ENCODE peak calls at places on chromosomes 4 and X, in six cellular contexts. S is GM12878, E is A549, A is K562, R is HCT116, J is GM23338. I is an unnamed sample.

GRCh38 chr4:153785830-153786721 is 2.8 kb downstream of the SFRP2 start:
- DNase-seq in R (peak; percentile 26), J (peak; percentile 70), E (peak; percentile 14), A (no peak), S (no peak), I (peak; percentile 10)

GRCh38 chr4:66949424-66949823 is 595.9 kb downstream of the CENPC start:
- DNase-seq in J (no peak), S (no peak), E (no peak), R (no peak), A (no peak), I (no peak)

GRCh38 chr4:84751707-84752106 is 168.8 kb downstream of the CDS1 start:
- DNase-seq in J (no peak), R (no peak), A (no peak), S (no peak), E (no peak), I (no peak)

GRCh38 chrX:31459361-31459760 is 387.5 kb upstream of the FTHL17 start:
- DNase-seq in A (no peak), S (no peak), J (no peak), R (no peak), E (no peak), I (no peak)

GRCh38 chr4:15690020-15690809 is 8.6 kb downstream of the FAM200B start:
- DNase-seq in S (no peak), J (peak; percentile 87), R (peak; percentile 57), A (no peak), E (peak; percentile 88), I (no peak)

GRCh38 chrX:51568586-51568985 is 50.1 kb downstream of the CENPVL3 start:
- DNase-seq in R (no peak), J (no peak), S (no peak), E (peak; percentile 18), A (no peak), I (peak; percentile 76)

GRCh38 chr4:177239878-177240277 is 69.8 kb upstream of the NEIL3 start:
- DNase-seq in S (no peak), E (no peak), R (no peak), J (no peak), A (no peak), I (no peak)

GRCh38 chr4:88908003-88908402 is 149.0 kb downstream of the FAM13A start:
- DNase-seq in S (no peak), E (no peak), A (no peak), J (no peak), R (no peak), I (no peak)

GRCh38 chr4:622071-622995 is 3.0 kb upstream of the PDE6B start:
- DNase-seq in E (no peak), A (no peak), R (no peak), J (no peak), S (no peak), I (no peak)

GRCh38 chrX:149185087-149185486 is 320.0 kb downstream of the IDS start:
- DNase-seq in R (no peak), S (no peak), A (no peak), J (no peak), E (no peak), I (no peak)

GRCh38 chrX:65596270-65596669 is 61.7 kb upstream of the LAS1L start:
- DNase-seq in S (peak; percentile 43), J (no peak), A (peak; percentile 13), R (no peak), E (no peak), I (no peak)

GRCh38 chr4:83618431-83618830 is 82.5 kb downstream of the GPAT3 start:
- DNase-seq in J (peak; percentile 23), S (no peak), A (peak; percentile 19), R (peak; percentile 52), E (peak; percentile 57), I (no peak)

GRCh38 chrX:141936080-141936479 is 32.4 kb downstream of the MAGEC1 start:
- DNase-seq in A (no peak), J (peak; percentile 3), R (no peak), S (no peak), E (peak; percentile 16), I (no peak)
- TF ChIP-seq REST in A (no peak), J (no peak), R (no peak), S (no peak), E (no peak), I (no peak)

GRCh38 chr4:100985576-100985975 is 361.8 kb downstream of the PPP3CA start:
- DNase-seq in E (no peak), S (no peak), R (no peak), A (no peak), J (no peak), I (no peak)
- TF ChIP-seq REST in E (no peak), S (no peak), R (no peak), A (no peak), J (no peak), I (no peak)

GRCh38 chrX:68249904-68250303 is 183.4 kb downstream of the OPHN1 start:
- DNase-seq in E (no peak), R (no peak), S (no peak), A (no peak), J (no peak), I (no peak)
- TF ChIP-seq REST in E (no peak), R (no peak), S (no peak), A (no peak), J (no peak), I (no peak)

GRCh38 chrX:355329-356050 is 31.2 kb downstream of the PPP2R3B start:
- DNase-seq in R (no peak), S (peak; percentile 3), J (no peak), A (no peak), E (no peak), I (no peak)

GRCh38 chrX:357035-357692 is 29.5 kb downstream of the PPP2R3B start:
- DNase-seq in S (no peak), A (no peak), E (no peak), R (no peak), J (no peak), I (no peak)

GRCh38 chrX:356385-357034 is 30.2 kb downstream of the PPP2R3B start:
- DNase-seq in S (no peak), E (no peak), A (no peak), J (no peak), R (no peak), I (no peak)

GRCh38 chrX:358651-359143 is 28.0 kb downstream of the PPP2R3B start:
- DNase-seq in J (peak; percentile 54), A (no peak), S (no peak), R (no peak), E (no peak), I (no peak)

DNA sequence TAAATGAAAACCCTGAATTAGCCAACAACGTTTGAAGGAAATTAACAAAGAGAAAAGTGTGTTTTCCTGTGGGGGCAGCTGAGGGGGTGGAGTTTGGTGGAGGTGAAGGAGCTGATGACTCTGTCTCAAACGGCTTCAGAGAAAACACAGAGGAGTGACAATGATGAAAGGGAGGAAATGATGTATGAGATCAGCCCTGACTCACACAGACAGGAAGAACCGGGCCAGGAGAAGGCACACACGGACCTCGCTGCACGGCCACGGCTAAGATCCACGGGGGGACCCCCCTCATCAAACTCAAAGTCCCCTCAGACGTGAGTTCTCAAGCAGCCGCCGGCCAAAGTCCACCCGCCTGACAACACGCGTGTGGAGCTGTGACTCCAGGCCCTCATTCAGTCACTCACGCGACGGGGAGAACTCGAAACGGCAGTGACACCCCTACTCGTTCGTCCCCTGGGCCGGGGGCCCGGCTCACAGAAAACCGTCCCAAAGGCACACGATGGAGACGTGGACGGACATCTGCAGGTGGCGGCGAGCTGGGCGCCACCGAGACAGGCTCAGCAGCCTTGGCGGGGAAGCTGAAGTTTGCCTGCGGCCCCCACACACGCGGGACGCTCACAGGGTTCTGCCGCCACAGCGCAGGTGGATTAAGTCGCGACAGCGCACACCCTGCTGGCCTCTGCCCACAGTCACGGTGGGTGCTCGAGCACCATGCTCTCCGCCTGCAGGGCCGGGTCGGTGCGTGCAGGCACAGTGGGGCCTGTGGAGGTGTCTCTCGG is 28.8 kb downstream of the PPP2R3B start:
- DNase-seq in J (no peak), R (no peak), E (peak; percentile 38), A (no peak), S (no peak), I (no peak)
- TF ChIP-seq REST in J (no peak), R (no peak), E (no peak), A (no peak), S (no peak), I (no peak)

GRCh38 chr4:42151568-42152506 is 618 bp downstream of the BEND4 start:
- DNase-seq in J (peak; percentile 69), R (no peak), S (no peak), A (no peak), E (no peak), I (no peak)
- TF ChIP-seq REST in J (no peak), R (no peak), S (no peak), A (no peak), E (no peak), I (no peak)